ENCODE peak calls at places on chromosomes 2 and 18, in ten cellular contexts. One of them, this sample, is unnamed.

GRCh38 chr18:57771183-57771582 is 31.9 kb downstream of the ATP8B1 start:
- DNase-seq in hepatocyte: peak
- DNase-seq in psoas muscle: no peak
- DNase-seq in endodermal cell: no peak
- DNase-seq in OCI-LY7: no peak
- DNase-seq in tibial nerve: no peak
- DNase-seq in mesothelial cell of epicardium: no peak
- DNase-seq in astrocyte of the spinal cord: no peak
- DNase-seq in K562: no peak
- DNase-seq in epithelial cell of esophagus: peak
- DNase-seq in this sample: no peak

GRCh38 chr2:73232471-73233153 is 427 bp downstream of the PRADC1 start:
- DNase-seq in psoas muscle: no peak
- DNase-seq in astrocyte of the spinal cord: no peak
- DNase-seq in hepatocyte: peak
- DNase-seq in endodermal cell: peak
- DNase-seq in tibial nerve: peak
- DNase-seq in mesothelial cell of epicardium: no peak
- DNase-seq in OCI-LY7: peak
- DNase-seq in epithelial cell of esophagus: no peak
- DNase-seq in K562: peak
- DNase-seq in this sample: no peak

GRCh38 chr2:152782171-152782570 is 63.8 kb downstream of the ARL6IP6 start:
- DNase-seq in astrocyte of the spinal cord: no peak
- DNase-seq in tibial nerve: no peak
- DNase-seq in mesothelial cell of epicardium: no peak
- DNase-seq in OCI-LY7: no peak
- DNase-seq in psoas muscle: no peak
- DNase-seq in epithelial cell of esophagus: no peak
- DNase-seq in K562: no peak
- DNase-seq in hepatocyte: no peak
- DNase-seq in endodermal cell: no peak
- DNase-seq in this sample: no peak

GRCh38 chr2:185738679-185739472 is at the start of gene FSIP2:
- DNase-seq in tibial nerve: peak
- DNase-seq in astrocyte of the spinal cord: peak
- DNase-seq in OCI-LY7: no peak
- DNase-seq in hepatocyte: peak
- DNase-seq in endodermal cell: peak
- DNase-seq in mesothelial cell of epicardium: peak
- DNase-seq in K562: peak
- DNase-seq in epithelial cell of esophagus: peak
- DNase-seq in psoas muscle: peak
- DNase-seq in this sample: peak

GRCh38 chr2:68837164-68837860 is 33.9 kb downstream of the BMP10 start:
- DNase-seq in epithelial cell of esophagus: peak
- DNase-seq in mesothelial cell of epicardium: peak
- DNase-seq in tibial nerve: peak
- DNase-seq in OCI-LY7: peak
- DNase-seq in endodermal cell: peak
- DNase-seq in K562: peak
- DNase-seq in astrocyte of the spinal cord: peak
- DNase-seq in hepatocyte: peak
- DNase-seq in psoas muscle: peak
- DNase-seq in this sample: peak

GRCh38 chr2:181309576-181309975 is 147.6 kb upstream of the ITGA4 start:
- DNase-seq in tibial nerve: no peak
- DNase-seq in K562: no peak
- DNase-seq in epithelial cell of esophagus: no peak
- DNase-seq in hepatocyte: no peak
- DNase-seq in mesothelial cell of epicardium: no peak
- DNase-seq in psoas muscle: no peak
- DNase-seq in OCI-LY7: peak
- DNase-seq in astrocyte of the spinal cord: no peak
- DNase-seq in endodermal cell: no peak
- DNase-seq in this sample: no peak

GRCh38 chr2:42964444-42965081 is 172.2 kb upstream of the HAAO start:
- DNase-seq in astrocyte of the spinal cord: peak
- DNase-seq in endodermal cell: peak
- DNase-seq in mesothelial cell of epicardium: no peak
- DNase-seq in psoas muscle: peak
- DNase-seq in OCI-LY7: no peak
- DNase-seq in hepatocyte: peak
- DNase-seq in K562: no peak
- DNase-seq in tibial nerve: no peak
- DNase-seq in epithelial cell of esophagus: peak
- DNase-seq in this sample: no peak

GRCh38 chr2:217622664-217623063 is 380.1 kb downstream of the TNS1 start:
- DNase-seq in psoas muscle: no peak
- DNase-seq in OCI-LY7: no peak
- DNase-seq in endodermal cell: no peak
- DNase-seq in hepatocyte: no peak
- DNase-seq in epithelial cell of esophagus: no peak
- DNase-seq in astrocyte of the spinal cord: no peak
- DNase-seq in tibial nerve: no peak
- DNase-seq in mesothelial cell of epicardium: no peak
- DNase-seq in K562: no peak
- DNase-seq in this sample: no peak

GRCh38 chr2:111120253-111121027 is at the start of gene BCL2L11:
- DNase-seq in hepatocyte: peak
- DNase-seq in endodermal cell: peak
- DNase-seq in psoas muscle: peak
- DNase-seq in mesothelial cell of epicardium: peak
- DNase-seq in astrocyte of the spinal cord: peak
- DNase-seq in K562: peak
- DNase-seq in epithelial cell of esophagus: peak
- DNase-seq in OCI-LY7: peak
- DNase-seq in tibial nerve: peak
- DNase-seq in this sample: peak

GRCh38 chr2:111121873-111122630 is 1.3 kb downstream of the BCL2L11 start:
- DNase-seq in epithelial cell of esophagus: peak
- DNase-seq in astrocyte of the spinal cord: peak
- DNase-seq in psoas muscle: peak
- DNase-seq in endodermal cell: peak
- DNase-seq in OCI-LY7: peak
- DNase-seq in mesothelial cell of epicardium: peak
- DNase-seq in K562: peak
- DNase-seq in hepatocyte: peak
- DNase-seq in tibial nerve: peak
- DNase-seq in this sample: peak

GRCh38 chr2:111122631-111123421 is 2.1 kb downstream of the BCL2L11 start:
- DNase-seq in OCI-LY7: peak
- DNase-seq in epithelial cell of esophagus: peak
- DNase-seq in astrocyte of the spinal cord: peak
- DNase-seq in mesothelial cell of epicardium: peak
- DNase-seq in hepatocyte: peak
- DNase-seq in K562: no peak
- DNase-seq in psoas muscle: peak
- DNase-seq in tibial nerve: peak
- DNase-seq in endodermal cell: peak
- DNase-seq in this sample: peak

GRCh38 chr2:111119847-111120252 is 864 bp upstream of the BCL2L11 start:
- DNase-seq in tibial nerve: no peak
- DNase-seq in OCI-LY7: no peak
- DNase-seq in mesothelial cell of epicardium: no peak
- DNase-seq in endodermal cell: no peak
- DNase-seq in hepatocyte: peak
- DNase-seq in epithelial cell of esophagus: no peak
- DNase-seq in astrocyte of the spinal cord: no peak
- DNase-seq in K562: no peak
- DNase-seq in psoas muscle: no peak
- DNase-seq in this sample: no peak

DNA sequence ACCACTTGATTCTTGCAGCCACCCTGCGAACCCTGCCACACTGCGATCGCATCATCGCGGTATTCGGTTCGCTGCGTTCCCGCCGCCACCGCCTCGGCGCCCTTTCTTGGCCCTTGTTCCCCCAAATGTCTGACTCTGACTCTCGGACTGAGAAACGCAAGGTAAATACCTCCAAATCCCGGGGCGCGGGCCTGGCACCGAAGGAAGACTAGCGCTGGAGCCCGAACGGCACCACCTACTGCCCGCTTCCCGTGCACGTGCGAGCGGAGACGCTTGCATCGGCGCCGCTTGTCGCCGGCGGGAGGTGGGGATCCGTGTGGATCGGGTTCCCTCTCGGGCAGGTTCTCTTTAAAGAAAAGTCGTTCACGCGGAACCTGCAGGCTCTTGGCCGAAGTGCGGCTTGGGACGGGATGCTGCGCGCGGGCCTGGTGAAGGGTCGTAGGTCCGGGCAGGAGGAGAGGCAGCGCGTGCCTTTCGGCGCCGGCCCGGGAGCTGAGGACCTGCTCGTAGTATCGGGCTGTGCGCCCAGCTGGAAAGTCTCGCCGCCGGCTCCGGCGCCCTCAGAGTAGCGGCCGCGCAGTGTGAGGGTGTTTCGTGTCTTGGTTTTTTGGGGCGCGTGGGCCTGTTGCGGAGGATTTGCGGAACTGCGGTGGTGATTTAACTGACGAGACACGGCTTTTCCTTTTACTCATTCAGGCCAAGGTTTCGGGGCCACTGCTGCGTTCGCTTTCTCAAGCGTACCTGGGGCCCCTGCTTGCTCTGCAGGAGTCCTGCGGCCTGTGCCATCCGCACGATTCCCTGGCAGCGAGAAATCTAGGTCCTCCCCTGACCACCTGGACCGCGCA is 536 bp downstream of the BCL2L11 start:
- DNase-seq in epithelial cell of esophagus: peak
- DNase-seq in tibial nerve: peak
- DNase-seq in OCI-LY7: peak
- DNase-seq in mesothelial cell of epicardium: peak
- DNase-seq in hepatocyte: peak
- DNase-seq in endodermal cell: peak
- DNase-seq in astrocyte of the spinal cord: peak
- DNase-seq in psoas muscle: peak
- DNase-seq in K562: peak
- DNase-seq in this sample: peak
- TF ChIP-seq CTCF in epithelial cell of esophagus: no peak
- TF ChIP-seq CTCF in tibial nerve: no peak
- TF ChIP-seq CTCF in OCI-LY7: no peak
- TF ChIP-seq CTCF in mesothelial cell of epicardium: no peak
- TF ChIP-seq CTCF in hepatocyte: no peak
- TF ChIP-seq CTCF in endodermal cell: peak
- TF ChIP-seq CTCF in astrocyte of the spinal cord: no peak
- TF ChIP-seq CTCF in psoas muscle: no peak
- TF ChIP-seq CTCF in K562: no peak
- TF ChIP-seq CTCF in this sample: peak

GRCh38 chr18:37476182-37476581 is 89.4 kb downstream of the CELF4 start:
- DNase-seq in psoas muscle: no peak
- DNase-seq in OCI-LY7: peak
- DNase-seq in astrocyte of the spinal cord: no peak
- DNase-seq in epithelial cell of esophagus: peak
- DNase-seq in tibial nerve: no peak
- DNase-seq in hepatocyte: peak
- DNase-seq in K562: peak
- DNase-seq in endodermal cell: peak
- DNase-seq in mesothelial cell of epicardium: peak
- DNase-seq in this sample: peak
- TF ChIP-seq CTCF in psoas muscle: peak
- TF ChIP-seq CTCF in OCI-LY7: peak
- TF ChIP-seq CTCF in astrocyte of the spinal cord: peak
- TF ChIP-seq CTCF in epithelial cell of esophagus: peak
- TF ChIP-seq CTCF in tibial nerve: no peak
- TF ChIP-seq CTCF in hepatocyte: peak
- TF ChIP-seq CTCF in K562: peak
- TF ChIP-seq CTCF in endodermal cell: peak
- TF ChIP-seq CTCF in mesothelial cell of epicardium: peak
- TF ChIP-seq CTCF in this sample: peak

DNA sequence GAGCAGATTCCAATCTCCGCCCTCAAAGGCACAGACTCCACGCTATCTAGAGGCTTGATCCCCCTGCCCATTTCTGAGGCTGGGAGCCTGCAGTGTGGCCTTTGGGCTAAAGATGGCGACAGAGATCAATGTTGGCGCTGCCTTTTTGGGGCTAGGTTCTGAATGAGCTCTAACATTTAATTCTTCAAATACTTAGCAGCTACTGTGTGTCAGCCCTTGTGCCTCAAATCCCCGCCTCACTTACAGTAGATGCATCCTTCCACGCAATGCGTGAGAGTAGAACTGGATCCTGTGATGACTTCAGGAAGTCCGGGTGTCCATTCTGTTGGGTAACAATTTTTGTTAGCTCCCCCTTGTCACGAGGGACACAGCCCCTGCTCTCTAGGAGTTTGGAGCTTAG is 12.4 kb downstream of the IL1F10 start:
- DNase-seq in astrocyte of the spinal cord: peak
- DNase-seq in tibial nerve: no peak
- DNase-seq in endodermal cell: peak
- DNase-seq in K562: peak
- DNase-seq in hepatocyte: peak
- DNase-seq in OCI-LY7: peak
- DNase-seq in psoas muscle: no peak
- DNase-seq in mesothelial cell of epicardium: no peak
- DNase-seq in epithelial cell of esophagus: peak
- DNase-seq in this sample: peak
- TF ChIP-seq CTCF in astrocyte of the spinal cord: peak
- TF ChIP-seq CTCF in tibial nerve: peak
- TF ChIP-seq CTCF in endodermal cell: peak
- TF ChIP-seq CTCF in K562: peak
- TF ChIP-seq CTCF in hepatocyte: peak
- TF ChIP-seq CTCF in OCI-LY7: peak
- TF ChIP-seq CTCF in psoas muscle: peak
- TF ChIP-seq CTCF in mesothelial cell of epicardium: peak
- TF ChIP-seq CTCF in epithelial cell of esophagus: peak
- TF ChIP-seq CTCF in this sample: peak

GRCh38 chr2:212007972-212008371 is 530.6 kb downstream of the ERBB4 start:
- DNase-seq in endodermal cell: no peak
- DNase-seq in mesothelial cell of epicardium: no peak
- DNase-seq in OCI-LY7: no peak
- DNase-seq in K562: no peak
- DNase-seq in hepatocyte: no peak
- DNase-seq in epithelial cell of esophagus: no peak
- DNase-seq in tibial nerve: no peak
- DNase-seq in astrocyte of the spinal cord: no peak
- DNase-seq in psoas muscle: no peak
- DNase-seq in this sample: no peak

GRCh38 chr2:212001280-212001679 is 537.3 kb downstream of the ERBB4 start:
- DNase-seq in mesothelial cell of epicardium: no peak
- DNase-seq in tibial nerve: no peak
- DNase-seq in psoas muscle: no peak
- DNase-seq in astrocyte of the spinal cord: no peak
- DNase-seq in epithelial cell of esophagus: no peak
- DNase-seq in endodermal cell: no peak
- DNase-seq in hepatocyte: no peak
- DNase-seq in K562: no peak
- DNase-seq in OCI-LY7: no peak
- DNase-seq in this sample: no peak

GRCh38 chr2:212005077-212005671 is 533.4 kb downstream of the ERBB4 start:
- DNase-seq in astrocyte of the spinal cord: peak
- DNase-seq in mesothelial cell of epicardium: no peak
- DNase-seq in psoas muscle: no peak
- DNase-seq in endodermal cell: peak
- DNase-seq in K562: peak
- DNase-seq in tibial nerve: no peak
- DNase-seq in hepatocyte: peak
- DNase-seq in epithelial cell of esophagus: peak
- DNase-seq in OCI-LY7: peak
- DNase-seq in this sample: peak
- TF ChIP-seq CTCF in astrocyte of the spinal cord: peak
- TF ChIP-seq CTCF in mesothelial cell of epicardium: no peak
- TF ChIP-seq CTCF in psoas muscle: peak
- TF ChIP-seq CTCF in endodermal cell: peak
- TF ChIP-seq CTCF in K562: no peak
- TF ChIP-seq CTCF in tibial nerve: no peak
- TF ChIP-seq CTCF in hepatocyte: peak
- TF ChIP-seq CTCF in epithelial cell of esophagus: peak
- TF ChIP-seq CTCF in OCI-LY7: peak
- TF ChIP-seq CTCF in this sample: peak

This sample was measured in neural crest cell.